ENCODE peak calls at places on chromosomes 2 and 18, in five cellular contexts. J is right lobe of liver, P is ovary, T is breast epithelium, X is fibroblast of lung. M is an unnamed sample.

GRCh38 chr18:47420130-47420529 is 168.7 kb upstream of the SKOR2 start:
- DNase-seq in J (no peak), P (no peak), T (no peak), X (no peak), M (no peak)

GRCh38 chr2:196970089-196970488 is 43.6 kb upstream of the PGAP1 start:
- DNase-seq in J (no peak), P (no peak), T (no peak), X (no peak), M (peak)

GRCh38 chr18:8525692-8526091 is 83.5 kb upstream of the RAB12 start:
- DNase-seq in J (no peak), P (no peak), T (no peak), X (no peak), M (no peak)

GRCh38 chr2:122081743-122082142 is 326.3 kb downstream of the TSN start:
- DNase-seq in J (no peak), P (no peak), T (no peak), X (no peak), M (no peak)

GRCh38 chr2:17539596-17539992 is 902 bp upstream of the VSNL1 start:
- DNase-seq in J (peak), P (peak), T (peak), X (peak), M (peak)

GRCh38 chr2:22697054-22697453 is 687.9 kb upstream of the KLHL29 start:
- DNase-seq in J (no peak), P (no peak), T (no peak), X (no peak), M (no peak)

GRCh38 chr2:200438251-200438650 is 71.6 kb downstream of the KCTD18 start:
- DNase-seq in J (no peak), P (no peak), T (no peak), X (no peak), M (no peak)

GRCh38 chr2:72155737-72156136 is 8.1 kb upstream of the CYP26B1 start:
- DNase-seq in J (no peak), P (no peak), T (peak), X (no peak), M (no peak)

GRCh38 chr18:8426401-8426800 is 182.8 kb upstream of the RAB12 start:
- DNase-seq in J (no peak), P (no peak), T (no peak), X (no peak), M (no peak)

GRCh38 chr2:235666240-235666781 is 172.5 kb downstream of the AGAP1 start:
- DNase-seq in J (no peak), P (no peak), T (no peak), X (peak), M (peak)

GRCh38 chr18:2976218-2976617 is 36.7 kb downstream of the LPIN2 start:
- DNase-seq in J (no peak), P (no peak), T (no peak), X (no peak), M (no peak)

GRCh38 chr2:130864830-130865229 is 28.1 kb downstream of the ARHGEF4 start:
- DNase-seq in J (peak), P (peak), T (no peak), X (peak), M (peak)

GRCh38 chr2:145060876-145061275 is 541.0 kb upstream of the ZEB2 start:
- DNase-seq in J (no peak), P (no peak), T (no peak), X (no peak), M (no peak)

GRCh38 chr2:189570565-189570964 is 10.0 kb downstream of the SLC40A1 start:
- DNase-seq in J (no peak), P (no peak), T (no peak), X (peak), M (no peak)

GRCh38 chr2:109435866-109436634 is 177.7 kb downstream of the SEPTIN10 start:
- DNase-seq in J (no peak), P (no peak), T (no peak), X (peak), M (peak)

GRCh38 chr2:48584551-48584950 is 33.1 kb upstream of the GTF2A1L start:
- DNase-seq in J (no peak), P (no peak), T (no peak), X (no peak), M (no peak)

GRCh38 chr2:223633656-223634055 is 31.5 kb upstream of the SCG2 start:
- DNase-seq in J (no peak), P (no peak), T (no peak), X (no peak), M (no peak)

GRCh38 chr2:136764397-136765255 is 719 bp upstream of the THSD7B start:
- DNase-seq in J (no peak), P (no peak), T (no peak), X (no peak), M (no peak)

GRCh38 chr18:58321986-58322385 is 278.0 kb downstream of the NEDD4L start:
- DNase-seq in J (no peak), P (no peak), T (peak), X (peak), M (peak)

GRCh38 chr2:112272669-112273068 is 2.7 kb upstream of the ZC3H6 start:
- DNase-seq in J (no peak), P (no peak), T (no peak), X (no peak), M (no peak)

GRCh38 chr18:13583567-13584245 is 142.7 kb downstream of the FAM210A start:
- DNase-seq in J (no peak), P (no peak), T (no peak), X (no peak), M (no peak)

GRCh38 chr2:178415979-178416378 is 35.0 kb downstream of the PRKRA start:
- DNase-seq in J (no peak), P (no peak), T (no peak), X (no peak), M (no peak)

GRCh38 chr2:67616749-67617148 is 219.6 kb downstream of the ETAA1 start:
- DNase-seq in J (no peak), P (peak), T (no peak), X (peak), M (peak)

GRCh38 chr18:34595673-34596072 is 114.4 kb upstream of the DTNA start:
- DNase-seq in J (no peak), P (no peak), T (no peak), X (peak), M (peak)

GRCh38 chr2:148877403-148877740 is 2.3 kb downstream of the KIF5C start:
- DNase-seq in J (no peak), P (no peak), T (no peak), X (no peak), M (no peak)

GRCh38 chr2:209496586-209496982 is 72.7 kb downstream of the MAP2 start:
- DNase-seq in J (no peak), P (no peak), T (no peak), X (peak), M (peak)

GRCh38 chr2:239122711-239123110 is 274.8 kb downstream of the TWIST2 start:
- DNase-seq in J (no peak), P (no peak), T (no peak), X (no peak), M (no peak)

GRCh38 chr2:898319-898718 is 52.3 kb upstream of the SNTG2 start:
- DNase-seq in J (no peak), P (no peak), T (no peak), X (no peak), M (no peak)

GRCh38 chr18:52046842-52047241 is 293.2 kb upstream of the DCC start:
- DNase-seq in J (no peak), P (no peak), T (no peak), X (no peak), M (no peak)

GRCh38 chr2:175282300-175282699 is 100.8 kb upstream of the ATP5MC3 start:
- DNase-seq in J (no peak), P (no peak), T (no peak), X (peak), M (peak)

GRCh38 chr18:80176334-80177080 is 67.4 kb downstream of the ADNP2 start:
- DNase-seq in J (no peak), P (peak), T (no peak), X (peak), M (no peak)

GRCh38 chr2:210616074-210616473 is 59.7 kb downstream of the CPS1 start:
- DNase-seq in J (no peak), P (no peak), T (no peak), X (no peak), M (no peak)

GRCh38 chr2:136713739-136714138 is 51.6 kb upstream of the THSD7B start:
- DNase-seq in J (no peak), P (no peak), T (no peak), X (no peak), M (no peak)

GRCh38 chr2:234076451-234076850 is 25.9 kb downstream of the SPP2 start:
- DNase-seq in J (no peak), P (no peak), T (no peak), X (no peak), M (no peak)

GRCh38 chr2:234083572-234084348 is 33.3 kb downstream of the SPP2 start:
- DNase-seq in J (no peak), P (no peak), T (no peak), X (no peak), M (no peak)

GRCh38 chr2:234081970-234082822 is 31.7 kb downstream of the SPP2 start:
- DNase-seq in J (peak), P (no peak), T (peak), X (no peak), M (no peak)
- TF ChIP-seq CTCF in J (peak), P (no peak), T (no peak), X (no peak), M (no peak)

GRCh38 chr2:163735692-163736432 is at the start of gene FIGN:
- DNase-seq in J (peak), P (peak), T (peak), X (peak), M (peak)

GRCh38 chr2:163734911-163735691 is 707 bp downstream of the FIGN start:
- DNase-seq in J (no peak), P (no peak), T (no peak), X (peak), M (peak)

GRCh38 chr2:163732718-163733117 is 3.1 kb downstream of the FIGN start:
- DNase-seq in J (no peak), P (no peak), T (no peak), X (peak), M (no peak)

GRCh38 chr2:163733301-163733938 is 2.4 kb downstream of the FIGN start:
- DNase-seq in J (no peak), P (peak), T (no peak), X (peak), M (no peak)

DNA sequence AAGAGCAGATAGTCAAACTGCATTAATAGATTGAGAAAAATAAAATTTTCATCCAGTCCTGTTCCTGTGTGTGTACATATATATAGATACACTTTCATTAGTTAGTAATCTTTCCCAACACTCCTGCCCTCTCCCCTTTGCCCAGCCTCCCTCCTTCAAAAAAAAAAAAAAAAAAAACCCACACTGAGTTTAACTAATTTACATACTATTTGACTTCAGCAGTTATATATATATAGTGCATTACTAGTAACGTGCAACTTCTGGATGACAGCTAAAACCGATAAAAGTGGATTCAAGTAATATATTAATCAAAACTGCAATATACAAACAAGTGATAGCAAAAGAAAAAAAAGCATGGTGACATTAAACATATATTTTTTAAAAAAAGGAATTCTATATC is 1.4 kb downstream of the FIGN start:
- DNase-seq in J (no peak), P (no peak), T (no peak), X (peak), M (peak)
- H3K4me3 ChIP-seq in J (peak), P (peak), T (peak), X (peak), M (peak)

GRCh38 chr2:61769093-61769675 is 84.7 kb downstream of the FAM161A start:
- DNase-seq in J (no peak), P (no peak), T (no peak), X (no peak), M (no peak)

GRCh38 chr2:61763605-61764034 is 90.2 kb downstream of the FAM161A start:
- DNase-seq in J (peak), P (peak), T (peak), X (peak), M (peak)

GRCh38 chr2:61762292-61762691 is 91.6 kb downstream of the FAM161A start:
- DNase-seq in J (no peak), P (no peak), T (no peak), X (no peak), M (peak)

GRCh38 chr2:61759718-61760117 is 94.1 kb downstream of the FAM161A start:
- DNase-seq in J (no peak), P (no peak), T (no peak), X (peak), M (peak)

DNA sequence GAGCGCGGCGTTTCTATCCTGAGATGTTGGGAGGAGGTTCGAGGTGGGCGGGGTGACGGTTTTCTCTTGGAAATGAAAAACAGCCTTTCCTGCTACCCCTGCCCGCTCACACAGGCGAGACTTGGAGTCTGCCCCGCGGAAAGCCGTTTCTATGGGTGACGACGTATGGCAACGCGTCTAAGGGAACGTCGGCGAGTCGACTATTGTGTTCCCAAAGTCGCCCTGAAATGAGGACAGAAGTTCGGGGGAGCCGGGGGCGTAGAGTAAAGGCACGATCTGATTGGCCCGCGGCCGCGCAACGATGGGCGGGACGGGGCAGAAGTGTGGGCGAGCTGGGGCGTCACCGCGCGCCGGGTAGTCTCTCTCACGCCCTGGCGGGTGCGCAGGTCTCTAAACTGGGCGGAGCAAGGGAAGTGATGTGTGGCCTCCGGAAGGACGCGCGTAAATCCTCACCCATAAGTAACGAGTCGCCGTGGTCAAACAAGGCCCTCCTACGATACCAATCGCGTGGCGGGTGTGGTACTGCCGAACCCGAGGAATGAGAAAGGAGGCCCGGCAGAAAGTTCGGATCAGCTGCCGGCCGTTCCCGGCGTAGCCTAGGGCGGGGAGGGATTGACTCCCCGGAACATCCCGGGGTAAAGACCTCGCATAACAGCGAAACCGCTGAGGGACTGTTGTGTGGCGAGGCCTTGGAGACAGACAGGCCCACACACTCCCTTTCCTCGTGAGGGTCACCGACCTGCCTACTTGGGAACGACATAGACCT is 89.6 kb downstream of the FAM161A start:
- DNase-seq in J (peak), P (peak), T (peak), X (peak), M (peak)
- TF ChIP-seq CTCF in J (no peak), P (no peak), T (no peak), X (no peak), M (no peak)

DNA sequence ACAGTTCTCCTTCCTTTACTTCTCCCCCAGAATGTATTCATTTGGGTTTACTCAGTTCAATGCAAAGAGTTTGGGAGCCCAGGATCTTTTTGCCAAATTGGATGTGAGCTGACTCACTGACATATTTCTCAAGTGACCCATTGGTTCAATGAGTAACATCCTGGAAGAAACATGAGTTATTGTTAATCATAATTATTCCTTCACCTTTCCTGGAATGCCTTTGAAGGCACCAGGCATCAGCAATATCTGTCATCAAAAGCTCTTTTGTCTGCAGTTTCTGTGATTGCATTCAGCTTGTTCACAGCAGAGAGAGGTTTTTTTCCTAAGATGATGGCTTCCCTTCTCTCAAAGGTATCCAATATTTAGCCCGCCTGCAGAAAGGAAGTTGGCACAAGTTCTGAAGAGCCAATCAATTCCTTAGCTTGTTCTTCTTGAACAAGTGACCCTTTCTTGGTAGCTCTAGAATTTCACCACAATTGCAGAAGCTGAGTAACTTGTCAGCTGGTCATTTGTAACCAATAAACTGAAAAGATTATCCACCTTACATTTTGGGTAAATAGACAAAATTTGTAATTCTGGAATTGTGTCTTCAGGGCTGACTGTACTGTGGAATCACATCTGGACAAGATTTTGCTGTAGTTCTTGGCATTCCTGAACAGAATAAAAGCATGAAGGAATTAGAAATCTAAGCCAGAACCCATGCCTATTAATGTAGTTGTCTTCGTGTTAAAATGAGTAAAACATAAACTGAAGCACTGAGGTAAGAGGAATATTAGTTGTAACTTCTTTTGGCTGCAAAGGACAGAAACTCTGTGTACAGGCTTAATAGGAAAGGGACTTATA is 72.2 kb upstream of the TMEM17 start:
- DNase-seq in J (no peak), P (no peak), T (peak), X (peak), M (peak)
- H3K4me3 ChIP-seq in J (no peak), P (no peak), T (no peak), X (no peak), M (no peak)

GRCh38 chr2:183172220-183172887 is 48.1 kb downstream of the NUP35 start:
- DNase-seq in J (no peak), P (no peak), T (no peak), X (no peak), M (no peak)
- TF ChIP-seq CTCF in J (no peak), P (no peak), T (no peak), X (no peak), M (no peak)

DNA sequence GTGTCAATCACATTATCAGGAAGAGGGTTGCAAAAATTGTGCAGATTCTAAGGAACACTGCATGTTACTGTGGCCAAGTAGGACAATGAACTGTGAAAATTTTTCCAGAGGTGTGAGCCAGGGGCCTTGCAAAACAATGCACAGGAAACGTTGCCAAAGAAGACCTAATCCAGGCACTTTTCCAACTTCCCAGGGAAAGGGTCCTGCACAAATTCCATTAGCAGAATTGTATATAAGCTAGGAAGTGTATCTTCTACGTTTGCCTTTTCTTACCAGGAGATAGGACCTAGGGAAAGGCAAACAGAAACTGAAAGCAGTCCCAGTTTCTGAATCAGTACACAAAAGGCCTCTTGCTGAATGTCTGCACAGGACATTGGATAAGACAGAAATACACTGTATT is 1888.3 kb upstream of the CELF4 start:
- DNase-seq in J (no peak), P (no peak), T (no peak), X (peak), M (peak)
- H3K4me3 ChIP-seq in J (no peak), P (peak), T (peak), X (peak), M (no peak)

GRCh38 chr2:168499500-168499899 is 43.4 kb downstream of the CERS6 start:
- DNase-seq in J (no peak), P (no peak), T (no peak), X (no peak), M (no peak)

GRCh38 chr2:168490015-168490874 is 34.2 kb downstream of the CERS6 start:
- DNase-seq in J (no peak), P (no peak), T (no peak), X (peak), M (peak)

GRCh38 chr2:168490916-168491605 is 35.0 kb downstream of the CERS6 start:
- DNase-seq in J (no peak), P (no peak), T (no peak), X (no peak), M (no peak)

GRCh38 chr2:168495524-168495923 is 39.5 kb downstream of the CERS6 start:
- DNase-seq in J (no peak), P (no peak), T (no peak), X (no peak), M (no peak)

DNA sequence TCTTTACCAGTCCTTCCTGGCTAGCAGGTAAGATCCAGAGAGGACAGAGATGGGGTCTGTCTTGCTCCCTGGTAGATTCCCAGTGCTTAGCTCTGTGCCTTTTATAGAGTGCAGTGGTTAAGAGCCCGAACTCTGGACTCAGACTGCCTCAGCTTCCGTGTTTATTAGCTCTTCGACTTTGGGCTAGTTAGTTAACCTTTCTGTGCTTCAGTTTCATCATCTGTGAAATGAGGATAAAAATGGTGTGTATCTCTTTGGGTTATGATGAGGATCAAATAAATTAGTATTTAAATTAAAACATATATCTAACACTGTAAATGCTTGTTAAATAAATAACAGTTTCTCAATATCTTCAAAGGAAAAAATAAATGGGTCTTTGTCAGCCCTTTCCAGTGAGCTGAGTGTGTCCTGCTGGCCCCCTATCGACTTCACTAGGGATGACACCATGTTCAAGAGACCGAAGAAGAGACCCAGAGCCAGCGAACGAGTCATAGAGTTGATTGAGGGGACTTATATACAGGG is 38.2 kb downstream of the CERS6 start:
- DNase-seq in J (no peak), P (no peak), T (no peak), X (peak), M (peak)
- TF ChIP-seq CTCF in J (peak), P (no peak), T (no peak), X (peak), M (peak)

GRCh38 chr2:33134086-33134763 is 187.5 kb downstream of the LTBP1 start:
- DNase-seq in J (no peak), P (peak), T (peak), X (peak), M (peak)
- H3K4me3 ChIP-seq in J (peak), P (peak), T (peak), X (peak), M (peak)

M was measured in cardiac fibroblast.